ENCODE peak calls at places on chromosome 17, in six cellular contexts. L is naive thymus-derived CD4-positive, alpha-beta T cell; F is ascending aorta; X is SK-N-SH; Q is CD4-positive, alpha-beta memory T cell; Z is endothelial cell of umbilical vein. K is an unnamed sample.

GRCh38 chr17:62980842-62981241 is 14.8 kb downstream of the TANC2 start:
- DNase-seq in L (no peak), F (no peak), X (no peak), Q (no peak), Z (no peak), K (no peak)

GRCh38 chr17:12545877-12546513 is 119.7 kb upstream of the MYOCD start:
- DNase-seq in L (no peak), F (no peak), X (peak; percentile 45), Q (no peak), Z (peak; percentile 4), K (peak; percentile 73)

GRCh38 chr17:12955521-12955920 is 62.3 kb downstream of the ELAC2 start:
- DNase-seq in L (no peak), F (no peak), X (no peak), Q (no peak), Z (no peak), K (no peak)

GRCh38 chr17:30113213-30113612 is 3.4 kb upstream of the NSRP1 start:
- DNase-seq in L (no peak), F (no peak), X (no peak), Q (no peak), Z (no peak), K (no peak)

GRCh38 chr17:66437466-66438026 is 135.1 kb downstream of the PRKCA start:
- DNase-seq in L (no peak), F (no peak), X (no peak), Q (no peak), Z (no peak), K (no peak)

GRCh38 chr17:40065771-40066510 is 3.2 kb downstream of the THRA start:
- DNase-seq in L (no peak), F (no peak), X (no peak), Q (no peak), Z (no peak), K (no peak)

GRCh38 chr17:61718022-61718421 is 127.0 kb upstream of the NACA2 start:
- DNase-seq in L (no peak), F (no peak), X (no peak), Q (no peak), Z (no peak), K (no peak)

GRCh38 chr17:43851744-43852143 is 4.8 kb downstream of the CD300LG start:
- DNase-seq in L (no peak), F (no peak), X (no peak), Q (no peak), Z (no peak), K (no peak)

GRCh38 chr17:1755993-1756306 is 5.9 kb upstream of the SERPINF1 start:
- DNase-seq in L (no peak), F (no peak), X (no peak), Q (no peak), Z (no peak), K (no peak)

GRCh38 chr17:13786000-13786598 is 184.4 kb upstream of the HS3ST3A1 start:
- DNase-seq in L (no peak), F (no peak), X (no peak), Q (no peak), Z (no peak), K (no peak)

GRCh38 chr17:43917016-43917347 is 9.6 kb upstream of the MPP2 start:
- DNase-seq in L (no peak), F (no peak), X (no peak), Q (no peak), Z (no peak), K (no peak)

GRCh38 chr17:9322298-9322697 is 253.3 kb downstream of the STX8 start:
- DNase-seq in L (no peak), F (no peak), X (no peak), Q (no peak), Z (no peak), K (no peak)

GRCh38 chr17:56593741-56594527 is 435 bp downstream of the NOG start:
- DNase-seq in L (peak; percentile 65), F (peak; percentile 65), X (peak; percentile 84), Q (peak; percentile 31), Z (peak; percentile 57), K (no peak)

GRCh38 chr17:62780951-62781350 is 27.2 kb downstream of the MARCHF10 start:
- DNase-seq in L (no peak), F (no peak), X (no peak), Q (no peak), Z (no peak), K (no peak)

GRCh38 chr17:75889454-75889853 is 7.3 kb downstream of the TRIM65 start:
- DNase-seq in L (no peak), F (no peak), X (no peak), Q (no peak), Z (no peak), K (no peak)

GRCh38 chr17:39231587-39232551 is 6.1 kb upstream of the STAC2 start:
- DNase-seq in L (peak; percentile 62), F (no peak), X (peak; percentile 86), Q (peak; percentile 56), Z (peak; percentile 26), K (no peak)

GRCh38 chr17:20174588-20175265 is 165.6 kb downstream of the SPECC1 start:
- DNase-seq in L (no peak), F (no peak), X (no peak), Q (no peak), Z (no peak), K (no peak)

GRCh38 chr17:36602030-36602737 is 801 bp downstream of the MRM1 start:
- DNase-seq in L (no peak), F (no peak), X (no peak), Q (no peak), Z (peak; percentile 26), K (no peak)

GRCh38 chr17:16962804-16963203 is 9.1 kb downstream of the TNFRSF13B start:
- DNase-seq in L (no peak), F (no peak), X (no peak), Q (no peak), Z (no peak), K (no peak)

DNA sequence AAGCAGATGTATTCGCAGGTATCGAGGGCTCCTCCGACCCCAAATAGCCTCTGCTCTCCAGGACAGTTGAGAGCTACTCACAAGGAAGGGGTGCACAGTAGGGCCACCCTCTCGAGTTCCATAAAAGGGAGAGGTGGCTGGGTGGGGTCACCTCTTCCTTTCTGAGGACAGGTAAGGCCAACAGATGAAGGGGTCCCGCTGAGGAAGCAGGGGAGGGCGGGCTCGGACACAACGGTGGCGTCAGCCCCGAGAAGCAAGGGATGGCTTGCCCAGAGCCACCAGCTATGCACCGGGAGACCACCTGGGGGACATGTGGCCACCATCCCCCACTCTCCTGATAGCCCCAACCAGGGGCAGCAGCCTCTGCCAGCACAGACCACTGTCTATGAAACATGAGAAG is 15.1 kb upstream of the CYTH1 start:
- DNase-seq in L (no peak), F (no peak), X (no peak), Q (no peak), Z (no peak), K (no peak)
- H3K36me3 ChIP-seq in L (peaks cover 15% of the 10 kb centered on the region), F (peaks cover 62% of the 10 kb centered on the region), X (peaks cover 55% of the 10 kb centered on the region), Q (peaks cover 67% of the 10 kb centered on the region), Z (peaks cover 9% of the 10 kb centered on the region), K (peaks cover 42% of the 10 kb centered on the region)

GRCh38 chr17:82173351-82174041 is 39.1 kb downstream of the CCDC57 start:
- DNase-seq in L (no peak), F (no peak), X (no peak), Q (no peak), Z (no peak), K (no peak)
- H3K4me3 ChIP-seq in L (no peak overlapping the region), F (no peak overlapping the region), X (no peak overlapping the region), Q (no peak overlapping the region), Z (no peak overlapping the region), K (no peak overlapping the region)

DNA sequence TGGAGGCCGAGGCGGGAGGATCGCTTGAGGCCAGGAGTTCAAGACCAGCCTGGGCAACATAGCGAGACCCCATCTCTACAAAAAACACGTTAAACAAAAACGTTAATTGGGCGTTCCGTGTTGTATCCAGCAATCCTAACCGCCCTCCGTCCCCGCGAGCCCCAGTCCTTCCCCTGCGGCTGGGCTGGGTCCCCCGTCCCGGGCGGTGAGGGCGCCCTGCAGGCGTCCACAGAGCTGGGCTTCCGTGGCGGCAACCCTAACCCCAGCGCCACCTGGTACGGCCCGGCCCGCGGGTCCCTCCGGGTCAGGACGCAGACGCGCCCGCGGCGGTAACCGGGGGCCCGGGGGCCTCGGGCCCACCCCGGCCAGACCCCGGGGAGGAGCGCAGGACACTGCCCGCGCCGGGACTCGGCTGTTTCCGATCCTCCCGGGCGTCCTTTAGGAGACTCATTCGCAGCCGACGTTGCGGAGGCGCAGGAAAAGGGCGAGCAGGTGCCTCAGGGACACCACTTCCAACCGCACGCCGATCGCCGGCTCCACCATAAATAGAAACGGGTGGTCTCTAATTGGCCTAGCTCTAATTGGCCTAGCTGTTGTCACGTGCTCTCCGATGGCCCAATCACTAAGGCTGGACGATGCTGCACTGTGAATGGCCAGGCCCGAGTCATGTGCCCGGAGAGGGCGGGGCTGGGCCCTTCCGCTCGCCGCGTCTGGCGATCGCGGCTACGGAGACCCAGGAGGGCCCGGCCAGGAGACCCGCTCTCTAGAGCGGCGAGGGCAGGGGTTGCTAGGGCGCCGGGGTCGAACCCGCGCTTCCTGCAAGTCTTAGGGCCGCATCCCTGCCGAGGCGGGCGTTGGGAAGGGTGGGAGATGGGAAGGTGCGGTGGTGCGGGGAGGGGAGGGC is 19.0 kb upstream of the CSNK1D start:
- DNase-seq in L (peak; percentile 93), F (peak; percentile 98), X (peak; percentile 100), Q (peak; percentile 92), Z (peak; percentile 97), K (peak; percentile 97)
- H3K4me1 ChIP-seq in L (peaks cover 18% of the 10 kb centered on the region), F (peaks cover 4% of the 10 kb centered on the region), X (peaks cover 21% of the 10 kb centered on the region), Q (peaks cover 24% of the 10 kb centered on the region), Z (peaks cover 40% of the 10 kb centered on the region), K (no peaks in the 10 kb centered on the region)

DNA sequence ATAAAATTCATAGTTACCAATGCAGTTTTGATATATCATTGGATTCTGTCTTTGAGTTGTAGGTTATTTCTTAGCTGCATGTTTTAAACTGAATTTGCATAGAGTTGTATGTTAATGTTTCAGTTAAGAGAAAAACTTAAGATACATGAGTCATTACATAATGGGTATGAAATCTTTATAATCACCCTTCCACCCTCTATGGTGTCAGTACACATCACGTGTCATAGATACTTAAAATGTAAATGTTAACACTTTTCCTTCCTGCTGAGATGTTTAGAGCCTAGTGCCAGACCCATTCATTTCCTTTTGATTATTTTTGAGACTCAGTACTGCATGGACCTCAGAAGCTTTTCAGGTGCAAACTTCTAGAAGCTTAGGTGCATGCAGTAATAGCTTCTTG is 20.5 kb downstream of the ZNF207 start:
- DNase-seq in L (no peak), F (no peak), X (no peak), Q (no peak), Z (peak; percentile 14), K (no peak)
- H3K36me3 ChIP-seq in L (peaks cover 68% of the 10 kb centered on the region), F (peaks cover 66% of the 10 kb centered on the region), X (peaks cover 92% of the 10 kb centered on the region), Q (peaks cover 80% of the 10 kb centered on the region), Z (peaks cover 64% of the 10 kb centered on the region), K (peaks cover 24% of the 10 kb centered on the region)

GRCh38 chr17:79835470-79835899 is 3.8 kb downstream of the CBX4 start:
- DNase-seq in L (no peak), F (no peak), X (peak; percentile 65), Q (no peak), Z (no peak), K (no peak)
- H3K4me3 ChIP-seq in L (no peak overlapping the region), F (no peak overlapping the region), X (no peak overlapping the region), Q (no peak overlapping the region), Z (no peak overlapping the region), K (no peak overlapping the region)